ENCODE peak calls at places on chromosomes 4 and X, in five cellular contexts. U is ovary, G is IMR-90, N is tibial nerve, B is HCT116. H is an unnamed sample. For H3K9me3, the result is how much of the 10 kb centered on the place peaks cover.

GRCh38 chrX:134646671-134647070 is 11.6 kb downstream of the PLAC1 start:
- DNase-seq in U (no peak), G (no peak), N (no peak), B (no peak), H (no peak)

GRCh38 chr4:155722816-155723499 is 35.9 kb upstream of the GUCY1B1 start:
- DNase-seq in U (no peak), G (peak), N (no peak), B (no peak), H (no peak)

GRCh38 chr4:146235654-146236570 is 21.6 kb downstream of the REELD1 start:
- DNase-seq in U (no peak), G (no peak), N (peak), B (no peak), H (no peak)

GRCh38 chr4:140250989-140251552 is 97.1 kb upstream of the MAML3 start:
- DNase-seq in U (no peak), G (no peak), N (no peak), B (no peak), H (no peak)

GRCh38 chrX:80471582-80471981 is 51.3 kb downstream of the TENT5D start:
- DNase-seq in U (no peak), G (no peak), N (no peak), B (no peak), H (no peak)

GRCh38 chr4:127685292-127685691 is 44.9 kb upstream of the SLC25A31 start:
- DNase-seq in U (no peak), G (peak), N (no peak), B (peak), H (no peak)

GRCh38 chr4:106287353-106287969 is 28.5 kb downstream of the TBCK start:
- DNase-seq in U (no peak), G (peak), N (peak), B (no peak), H (no peak)

GRCh38 chr4:16858275-16858752 is 40.1 kb downstream of the LDB2 start:
- DNase-seq in U (no peak), G (peak), N (no peak), B (no peak), H (peak)

GRCh38 chrX:78527263-78527662 is 131.9 kb downstream of the RTL3 start:
- DNase-seq in U (no peak), G (peak), N (no peak), B (no peak), H (no peak)

GRCh38 chr4:139214039-139214534 is 37.1 kb upstream of the ELF2 start:
- DNase-seq in U (no peak), G (no peak), N (peak), B (no peak), H (no peak)

GRCh38 chr4:165096776-165097175 is 15.9 kb downstream of the TMEM192 start:
- DNase-seq in U (no peak), G (peak), N (no peak), B (no peak), H (no peak)

GRCh38 chr4:183600189-183600685 is 58.7 kb downstream of the RWDD4 start:
- DNase-seq in U (no peak), G (no peak), N (no peak), B (no peak), H (no peak)

GRCh38 chr4:74320559-74321118 is 12.4 kb downstream of the EPGN start:
- DNase-seq in U (no peak), G (peak), N (no peak), B (peak), H (no peak)

GRCh38 chr4:74228691-74229640 is 71.0 kb downstream of the MTHFD2L start:
- DNase-seq in U (peak), G (peak), N (peak), B (peak), H (peak)

GRCh38 chrX:21747523-21747922 is 10.4 kb downstream of the SMPX start:
- DNase-seq in U (no peak), G (no peak), N (no peak), B (no peak), H (no peak)

GRCh38 chrX:20271730-20272129 is 5.0 kb upstream of the RPS6KA3 start:
- DNase-seq in U (no peak), G (peak), N (no peak), B (no peak), H (no peak)

GRCh38 chr4:173057906-173058305 is 110.7 kb upstream of the GALNT7 start:
- DNase-seq in U (no peak), G (peak), N (no peak), B (no peak), H (no peak)

GRCh38 chr4:71607780-71608673 is 175.9 kb downstream of the GC start:
- DNase-seq in U (no peak), G (peak), N (no peak), B (no peak), H (no peak)

GRCh38 chr4:169203891-169204290 is 66.9 kb downstream of the SH3RF1 start:
- DNase-seq in U (no peak), G (no peak), N (no peak), B (no peak), H (no peak)

GRCh38 chr4:109746728-109747127 is 16.9 kb upstream of the PLA2G12A start:
- DNase-seq in U (no peak), G (no peak), N (no peak), B (no peak), H (no peak)

GRCh38 chr4:119172223-119172622 is 36.6 kb downstream of the MYOZ2 start:
- DNase-seq in U (no peak), G (peak), N (no peak), B (no peak), H (no peak)

GRCh38 chr4:144801731-144802130 is 155.8 kb downstream of the HHIP start:
- DNase-seq in U (no peak), G (no peak), N (no peak), B (no peak), H (no peak)

GRCh38 chrX:10393241-10393640 is 227.1 kb downstream of the MID1 start:
- DNase-seq in U (no peak), G (no peak), N (no peak), B (no peak), H (no peak)

GRCh38 chr4:88283661-88284377 is 542 bp downstream of the PPM1K start:
- DNase-seq in U (peak), G (peak), N (peak), B (peak), H (peak)

GRCh38 chrX:12013220-12013619 is 125.1 kb upstream of the FRMPD4 start:
- DNase-seq in U (no peak), G (peak), N (no peak), B (no peak), H (no peak)

GRCh38 chr4:165359501-165359900 is 19.3 kb upstream of the CPE start:
- DNase-seq in U (no peak), G (no peak), N (no peak), B (no peak), H (no peak)

GRCh38 chr4:148110169-148110568 is 332.0 kb downstream of the NR3C2 start:
- DNase-seq in U (no peak), G (no peak), N (no peak), B (no peak), H (no peak)

GRCh38 chr4:182809417-182810102 is 107.6 kb downstream of the DCTD start:
- DNase-seq in U (no peak), G (no peak), N (no peak), B (peak), H (no peak)

GRCh38 chr4:8904666-8905065 is 33.0 kb upstream of the HMX1 start:
- DNase-seq in U (no peak), G (no peak), N (no peak), B (no peak), H (no peak)
- H3K9me3 ChIP-seq in U (under half), G (under half), N (under half), B (under half), H (under half)

GRCh38 chr4:24974252-24974580 is 56.5 kb downstream of the LGI2 start:
- DNase-seq in U (no peak), G (no peak), N (no peak), B (no peak), H (no peak)
- TF ChIP-seq POLR2A in U (no peak), G (no peak), N (no peak), B (no peak), H (no peak)

GRCh38 chr4:90293320-90293719 is 166.1 kb downstream of the CCSER1 start:
- DNase-seq in U (no peak), G (peak), N (no peak), B (no peak), H (no peak)
- TF ChIP-seq CTCF in U (no peak), G (peak), N (peak), B (peak), H (no peak)

GRCh38 chr4:163193717-163194116 is 27.0 kb upstream of the NAF1 start:
- DNase-seq in U (no peak), G (no peak), N (no peak), B (no peak), H (no peak)
- H3K9me3 ChIP-seq in U (under half), G (under half), N (under half), B (under half), H (under half)

DNA sequence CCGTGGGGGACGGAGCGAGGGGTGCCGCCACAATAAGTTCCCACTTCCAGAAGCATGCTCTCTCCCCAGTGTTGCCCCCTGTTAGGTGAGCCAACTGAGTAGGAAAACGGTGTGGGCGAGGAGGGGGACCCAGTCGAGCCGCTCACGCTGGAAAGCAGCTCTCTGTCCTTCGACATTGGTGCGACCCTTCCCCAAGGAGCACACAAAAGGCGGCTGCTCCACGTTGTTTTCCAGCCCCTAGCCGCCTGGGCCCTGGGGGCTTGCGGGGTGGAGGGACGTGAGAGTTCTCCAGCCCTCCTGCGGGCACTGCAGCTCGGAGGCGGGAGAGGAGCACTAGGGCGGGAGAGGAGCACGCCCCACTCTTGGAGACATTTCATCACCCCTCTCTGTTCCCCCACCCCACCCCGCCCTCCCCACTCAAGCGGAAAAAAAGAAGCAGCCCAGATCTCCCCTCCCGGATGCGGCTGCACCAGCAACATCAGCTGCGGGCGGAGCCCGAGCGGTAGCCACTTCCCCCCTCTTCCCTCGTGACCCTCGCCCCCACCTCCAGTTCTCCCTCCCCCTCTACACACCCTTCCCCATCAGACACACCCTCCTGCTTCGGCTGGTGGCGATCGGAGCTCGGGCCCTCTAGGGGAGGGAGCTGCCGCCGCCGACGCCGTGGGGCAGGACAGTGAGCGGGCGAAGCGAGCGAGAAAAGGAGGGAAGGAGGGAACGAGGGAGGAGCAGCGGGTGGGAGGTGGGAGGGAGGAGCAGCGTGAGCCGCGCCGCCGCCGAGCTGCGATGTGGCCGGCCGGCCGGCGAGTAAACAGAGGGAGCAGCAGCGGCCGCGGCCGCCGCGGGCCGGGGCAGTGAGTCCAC is at the start of gene DOCK11:
- DNase-seq in U (peak), G (peak), N (peak), B (no peak), H (peak)
- TF ChIP-seq POLR2A in U (no peak), G (no peak), N (peak), B (no peak), H (peak)

GRCh38 chr4:17934286-17934685 is 87.3 kb downstream of the LCORL start:
- DNase-seq in U (no peak), G (peak), N (no peak), B (no peak), H (no peak)
- TF ChIP-seq CTCF in U (no peak), G (peak), N (no peak), B (no peak), H (no peak)

H was measured in uterus.